ENCODE peak calls at places on chromosomes 7 and 10, in eight cellular contexts. K is epithelial cell of proximal tubule, M is GM12865, B is HCT116, T is hepatocyte, D is AG04450, Y is body of pancreas, S is fibroblast of pulmonary artery. Q is an unnamed sample.

GRCh38 chr10:20017961-20018360 is 201.7 kb downstream of the PLXDC2 start:
- DNase-seq in K (no peak), Y (no peak), T (no peak), S (peak), D (no peak), M (no peak), B (no peak), Q (peak)

GRCh38 chr7:123719481-123719806 is 29.4 kb downstream of the WASL start:
- DNase-seq in T (no peak), D (no peak), B (no peak), S (peak), K (no peak), Y (no peak), M (no peak), Q (no peak)

GRCh38 chr10:27319752-27320561 is 79.4 kb upstream of the ACBD5 start:
- DNase-seq in Y (peak), T (peak), D (no peak), B (no peak), K (no peak), S (peak), M (peak), Q (peak)

GRCh38 chr10:102660891-102661613 is 16.8 kb downstream of the TRIM8 start:
- DNase-seq in K (no peak), T (peak), B (no peak), M (peak), Y (peak), D (peak), S (peak), Q (peak)

GRCh38 chr7:74441801-74442200 is 11.9 kb upstream of the GTF2IRD1 start:
- DNase-seq in Y (no peak), M (no peak), B (no peak), D (no peak), K (no peak), T (no peak), S (no peak), Q (no peak)

GRCh38 chr7:105708681-105709080 is 127.4 kb upstream of the EFCAB10 start:
- DNase-seq in B (no peak), Y (no peak), K (no peak), T (no peak), M (no peak), S (no peak), D (no peak), Q (no peak)

GRCh38 chr7:45147858-45148652 is 9.5 kb upstream of the RAMP3 start:
- DNase-seq in M (no peak), T (no peak), Y (no peak), B (no peak), D (no peak), K (no peak), S (no peak), Q (no peak)

GRCh38 chr10:82889703-82890102 is 1014.7 kb downstream of the NRG3 start:
- DNase-seq in D (no peak), K (no peak), B (no peak), Y (no peak), T (no peak), S (no peak), M (no peak), Q (no peak)

GRCh38 chr7:1670894-1671875 is 1.1 kb downstream of the ELFN1 start:
- DNase-seq in D (no peak), B (no peak), S (no peak), Y (no peak), K (no peak), T (peak), M (no peak), Q (no peak)

GRCh38 chr7:80485721-80486120 is 26.1 kb downstream of the GNAT3 start:
- DNase-seq in D (no peak), B (no peak), Y (no peak), K (no peak), T (no peak), S (no peak), M (no peak), Q (no peak)

GRCh38 chr7:143322646-143323343 is 6.9 kb downstream of the CLCN1 start:
- DNase-seq in Y (no peak), M (no peak), T (peak), D (no peak), S (no peak), K (no peak), B (no peak), Q (no peak)

GRCh38 chr7:10662491-10662890 is 311.2 kb upstream of the PHF14 start:
- DNase-seq in S (no peak), Y (no peak), M (no peak), B (no peak), T (no peak), D (no peak), K (no peak), Q (no peak)

GRCh38 chr10:90641731-90642130 is 216.1 kb downstream of the HTR7 start:
- DNase-seq in B (no peak), M (no peak), S (no peak), Y (no peak), T (no peak), K (no peak), D (no peak), Q (no peak)

GRCh38 chr7:16962986-16963385 is 81.2 kb upstream of the AGR3 start:
- DNase-seq in K (no peak), B (no peak), D (no peak), Y (no peak), T (no peak), S (peak), M (no peak), Q (peak)

GRCh38 chr7:128059143-128059975 is 28.1 kb upstream of the LRRC4 start:
- DNase-seq in D (no peak), S (peak), Y (no peak), K (no peak), M (no peak), B (no peak), T (no peak), Q (no peak)

GRCh38 chr7:148110097-148110868 is 480.3 kb upstream of the C7orf33 start:
- DNase-seq in S (no peak), K (peak), B (no peak), D (no peak), T (peak), Y (peak), M (no peak), Q (no peak)
- TF ChIP-seq CTCF in S (no peak), K (peak), B (no peak), D (no peak), T (peak), Y (peak), M (no peak), Q (no peak)

GRCh38 chr7:8363407-8364015 is 69.9 kb upstream of the NXPH1 start:
- DNase-seq in M (no peak), S (no peak), Y (no peak), K (no peak), B (no peak), D (no peak), T (no peak), Q (no peak)
- H3K4me3 ChIP-seq in M (no peak), S (no peak), Y (no peak), K (no peak), B (no peak), D (no peak), T (no peak), Q (no peak)

GRCh38 chr10:23538968-23539367 is 100.1 kb downstream of the OTUD1 start:
- DNase-seq in B (no peak), S (no peak), K (no peak), M (no peak), D (no peak), Y (no peak), T (peak), Q (no peak)

GRCh38 chr10:23534328-23534727 is 95.5 kb downstream of the OTUD1 start:
- DNase-seq in K (no peak), M (no peak), B (no peak), D (no peak), S (no peak), T (no peak), Y (no peak), Q (no peak)

GRCh38 chr10:23533212-23533611 is 94.3 kb downstream of the OTUD1 start:
- DNase-seq in Y (no peak), T (no peak), K (no peak), M (no peak), S (no peak), D (no peak), B (no peak), Q (no peak)

GRCh38 chr10:23534761-23535160 is 95.9 kb downstream of the OTUD1 start:
- DNase-seq in M (no peak), S (no peak), Y (no peak), T (no peak), D (no peak), K (no peak), B (no peak), Q (no peak)

GRCh38 chr10:23535381-23535780 is 96.5 kb downstream of the OTUD1 start:
- DNase-seq in K (no peak), M (no peak), D (no peak), B (no peak), Y (no peak), T (no peak), S (no peak), Q (no peak)
- TF ChIP-seq CTCF in K (peak), M (no peak), D (no peak), B (peak), Y (peak), T (no peak), S (no peak), Q (no peak)

DNA sequence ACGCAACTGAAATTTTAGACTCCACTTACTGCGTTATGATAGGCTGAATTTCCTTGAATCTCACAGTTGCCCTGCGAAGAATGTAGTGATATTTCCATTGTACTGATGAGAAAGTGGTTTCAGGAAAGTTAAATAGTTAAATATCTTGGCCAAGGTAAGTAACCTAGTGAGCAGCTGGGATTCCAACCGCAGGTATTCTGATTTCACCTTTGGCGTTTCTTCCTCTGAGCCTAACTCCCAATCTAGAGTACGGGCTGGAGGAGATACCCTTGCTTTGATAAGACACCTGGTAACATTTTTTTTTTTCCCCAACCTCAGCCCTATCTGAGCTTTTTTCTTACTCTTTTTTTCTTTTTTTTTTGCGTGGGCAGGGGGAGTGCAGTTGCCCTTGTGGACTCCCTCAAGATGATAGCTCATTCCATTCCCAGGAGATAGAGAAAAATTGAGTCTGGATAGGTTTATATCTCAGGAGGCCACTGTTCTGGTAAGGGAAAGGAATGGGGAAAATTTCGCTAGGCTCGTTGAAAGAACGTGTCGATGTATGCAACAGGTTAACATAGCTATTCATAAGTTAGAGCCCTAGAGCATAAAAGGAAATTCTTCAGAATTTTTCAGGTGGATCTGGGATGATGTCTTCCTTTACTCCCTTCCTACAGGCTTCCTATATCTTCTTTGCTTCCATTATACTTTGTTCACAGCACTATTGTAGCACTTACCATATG is 3.1 kb upstream of the TAS2R38 start:
- DNase-seq in T (no peak), Y (no peak), S (no peak), D (no peak), M (no peak), K (no peak), B (no peak), Q (no peak)
- H3K4me3 ChIP-seq in T (no peak), Y (no peak), S (no peak), D (no peak), M (no peak), K (no peak), B (peak), Q (no peak)

GRCh38 chr10:15745748-15746147 is 26.0 kb upstream of the ITGA8 start:
- DNase-seq in M (no peak), K (no peak), S (peak), B (no peak), D (no peak), Y (no peak), T (peak), Q (peak)
- TF ChIP-seq CTCF in M (no peak), K (no peak), S (no peak), B (no peak), D (no peak), Y (no peak), T (no peak), Q (no peak)

GRCh38 chr10:33807527-33808377 is 473.3 kb upstream of the NRP1 start:
- DNase-seq in B (no peak), Y (no peak), D (no peak), M (no peak), T (no peak), K (no peak), S (no peak), Q (no peak)
- H3K4me3 ChIP-seq in B (no peak), Y (no peak), D (no peak), M (no peak), T (no peak), K (no peak), S (no peak), Q (no peak)

GRCh38 chr10:125217986-125218675 is 57.8 kb upstream of the CTBP2 start:
- DNase-seq in T (no peak), K (no peak), Y (no peak), S (no peak), D (no peak), M (no peak), B (peak), Q (peak)
- TF ChIP-seq CTCF in T (no peak), K (peak), Y (no peak), S (peak), D (peak), M (no peak), B (peak), Q (peak)